ENCODE peak calls at places on chromosomes 7 and 10, in four cellular contexts. J is uterus; U is H9; E is CD4-positive, alpha-beta T cell. A is an unnamed sample.

GRCh38 chr7:54992876-54993490 is 25.8 kb upstream of the EGFR start:
- DNase-seq in U (no peak), J (no peak), E (no peak), A (no peak)

GRCh38 chr7:1229334-1229935 is 3.2 kb upstream of the UNCX start:
- DNase-seq in U (peak; percentile 49), E (no peak), J (no peak), A (no peak)

GRCh38 chr7:41701542-41701941 is 1.3 kb downstream of the INHBA start:
- DNase-seq in E (no peak), U (no peak), J (no peak), A (no peak)

GRCh38 chr10:62023289-62023688 is 121.8 kb downstream of the ARID5B start:
- DNase-seq in E (no peak), U (no peak), J (no peak), A (no peak)

GRCh38 chr7:14430921-14431320 is 441.5 kb upstream of the ETV1 start:
- DNase-seq in U (no peak), J (no peak), E (no peak), A (no peak)

GRCh38 chr7:119782286-119782685 is 490.7 kb upstream of the KCND2 start:
- DNase-seq in U (no peak), J (no peak), E (no peak), A (no peak)

GRCh38 chr7:128404143-128404681 is 5.6 kb downstream of the IMPDH1 start:
- DNase-seq in E (no peak), J (no peak), U (no peak), A (no peak)

GRCh38 chr10:131698986-131699385 is 201.8 kb upstream of the PPP2R2D start:
- DNase-seq in U (no peak), E (no peak), J (peak; percentile 1), A (no peak)

GRCh38 chr7:17444151-17444550 is 145.7 kb downstream of the AHR start:
- DNase-seq in J (no peak), U (no peak), E (no peak), A (no peak)

GRCh38 chr10:86461963-86462804 is 59.4 kb downstream of the WAPL start:
- DNase-seq in J (no peak), E (no peak), U (peak; percentile 37), A (no peak)
- H3K27ac ChIP-seq in J (no peak overlapping the region), E (no peak overlapping the region), U (peak overlapping the region; percentile 97), A (no peak overlapping the region)

GRCh38 chr10:133293810-133294119 is 14.9 kb downstream of the TUBGCP2 start:
- DNase-seq in U (no peak), J (no peak), E (no peak), A (no peak)
- H3K27ac ChIP-seq in U (no peak overlapping the region), J (no peak overlapping the region), E (no peak overlapping the region), A (no peak overlapping the region)

GRCh38 chr7:122764020-122764419 is 61.3 kb upstream of the RNF148 start:
- DNase-seq in J (no peak), E (no peak), U (no peak), A (no peak)

GRCh38 chr7:122752583-122752982 is 49.9 kb upstream of the RNF148 start:
- DNase-seq in J (no peak), U (no peak), E (no peak), A (no peak)

GRCh38 chr7:122756860-122757259 is 54.1 kb upstream of the RNF148 start:
- DNase-seq in J (no peak), E (no peak), U (no peak), A (no peak)

GRCh38 chr7:122762071-122762470 is 59.3 kb upstream of the RNF148 start:
- DNase-seq in J (peak; percentile 42), U (no peak), E (no peak), A (no peak)

GRCh38 chr7:122758501-122758900 is 55.8 kb upstream of the RNF148 start:
- DNase-seq in E (no peak), J (no peak), U (no peak), A (no peak)
- H3K27ac ChIP-seq in E (no peak overlapping the region), J (no peak overlapping the region), U (no peak overlapping the region), A (no peak overlapping the region)

GRCh38 chr10:35043796-35044344 is 46.3 kb downstream of the CUL2 start:
- DNase-seq in J (no peak), E (no peak), U (no peak), A (no peak)

GRCh38 chr10:35042783-35043182 is 47.4 kb downstream of the CUL2 start:
- DNase-seq in U (no peak), E (no peak), J (no peak), A (no peak)

GRCh38 chr10:35041502-35041879 is 48.6 kb downstream of the CUL2 start:
- DNase-seq in U (no peak), E (no peak), J (no peak), A (no peak)

GRCh38 chr10:35037104-35037503 is 53.0 kb downstream of the CUL2 start:
- DNase-seq in J (no peak), U (no peak), E (no peak), A (no peak)

DNA sequence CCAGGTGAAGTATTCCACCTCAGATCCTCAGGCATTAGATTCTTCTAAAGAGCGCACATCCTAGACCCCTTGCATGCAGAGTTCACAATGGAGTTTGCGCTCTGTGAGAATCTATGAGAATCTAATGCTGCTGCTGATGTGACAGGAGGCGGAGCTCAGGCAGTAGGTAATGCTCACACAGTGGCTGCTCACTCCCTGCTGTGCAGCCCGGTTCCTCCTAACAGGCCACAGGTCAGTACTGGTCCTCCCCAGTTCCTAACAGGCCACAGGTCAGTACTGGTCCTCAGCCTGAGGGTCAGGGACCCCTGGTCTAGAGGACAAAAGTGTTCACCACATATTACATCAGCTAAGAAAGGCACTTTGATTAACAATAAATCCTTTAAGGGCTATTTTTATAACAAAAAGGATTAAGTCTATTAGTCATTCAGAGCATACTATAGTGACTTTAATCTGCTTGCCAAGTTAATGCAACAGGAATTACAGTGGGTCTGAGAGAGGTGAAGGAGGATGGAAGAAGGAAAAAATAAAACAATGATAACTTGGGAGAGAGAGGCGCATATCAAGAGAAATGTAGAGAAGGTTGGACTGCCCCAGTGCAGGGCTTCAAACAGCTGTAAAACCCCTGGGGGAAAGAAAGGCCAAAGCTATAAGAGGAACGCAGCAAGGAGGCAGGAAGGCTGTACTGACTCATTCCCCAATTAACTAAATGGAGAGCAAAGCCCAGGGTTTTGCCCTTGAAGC is 49.2 kb downstream of the CUL2 start:
- DNase-seq in E (no peak), J (no peak), U (peak; percentile 60), A (no peak)
- H3K27ac ChIP-seq in E (no peak overlapping the region), J (no peak overlapping the region), U (no peak overlapping the region), A (no peak overlapping the region)

GRCh38 chr10:123202526-123202925 is 48.3 kb downstream of the BUB3 start:
- DNase-seq in J (no peak), U (no peak), E (no peak), A (no peak)
- H3K27ac ChIP-seq in J (no peak overlapping the region), U (no peak overlapping the region), E (no peak overlapping the region), A (no peak overlapping the region)

GRCh38 chr10:33566001-33566400 is 231.5 kb upstream of the NRP1 start:
- DNase-seq in U (no peak), J (no peak), E (no peak), A (no peak)
- H3K27ac ChIP-seq in U (no peak overlapping the region), J (no peak overlapping the region), E (no peak overlapping the region), A (no peak overlapping the region)